ENCODE peak calls at places on chromosomes 12 and 14, in nine cellular contexts. W, R, A, U, P, Q, E, Z and B are unnamed samples.
A peak's percentile ranks its signal among the peaks of the same experiment; 100 is the strongest.

GRCh38 chr12:52172956-52173355 is 18.9 kb downstream of the KRT80 start:
- DNase-seq in A (no peak), P (no peak), Z (peak; percentile 17), E (no peak), Q (no peak), W (no peak), U (no peak), R (no peak), B (no peak)

GRCh38 chr12:10211975-10212622 is 578 bp upstream of the GABARAPL1 start:
- DNase-seq in U (peak; percentile 41), P (peak; percentile 98), E (peak; percentile 78), R (peak; percentile 98), A (peak; percentile 100), W (peak; percentile 100), Q (peak; percentile 96), Z (peak; percentile 94), B (peak; percentile 62)

GRCh38 chr14:100526632-100527031 is 60.6 kb downstream of the BEGAIN start:
- DNase-seq in Z (no peak), W (peak; percentile 18), E (peak; percentile 2), P (peak; percentile 23), R (no peak), Q (no peak), A (no peak), U (no peak), B (no peak)

GRCh38 chr12:123937707-123938600 is 34.7 kb downstream of the CCDC92 start:
- DNase-seq in Z (no peak), A (peak; percentile 57), E (peak; percentile 69), U (no peak), R (no peak), P (no peak), W (peak; percentile 17), Q (no peak), B (peak; percentile 14)

GRCh38 chr12:48000878-48001321 is 3.4 kb downstream of the COL2A1 start:
- DNase-seq in R (no peak), U (peak; percentile 10), A (peak; percentile 67), P (no peak), W (peak; percentile 47), Q (no peak), Z (no peak), E (no peak), B (no peak)

GRCh38 chr12:64739778-64740177 is 19.4 kb downstream of the GNS start:
- DNase-seq in P (no peak), R (no peak), E (no peak), Z (no peak), W (peak; percentile 27), A (no peak), U (no peak), Q (no peak), B (no peak)

GRCh38 chr12:113955109-113955970 is 10.8 kb downstream of the RBM19 start:
- DNase-seq in P (peak; percentile 30), A (peak; percentile 18), E (no peak), U (no peak), Q (no peak), R (peak; percentile 13), Z (peak; percentile 64), W (peak; percentile 7), B (no peak)

GRCh38 chr14:32201816-32202467 is at the start of gene RNU6-7:
- DNase-seq in W (peak; percentile 17), Q (peak; percentile 74), A (no peak), E (no peak), U (no peak), Z (peak; percentile 31), P (no peak), R (peak; percentile 22), B (no peak)

GRCh38 chr14:24279301-24280186 is 8.1 kb upstream of the RABGGTA start:
- DNase-seq in E (no peak), Q (no peak), P (no peak), A (no peak), Z (no peak), U (peak; percentile 54), R (peak; percentile 66), W (no peak), B (no peak)

GRCh38 chr14:92223027-92223426 is 99.9 kb upstream of the SLC24A4 start:
- DNase-seq in E (no peak), U (no peak), R (no peak), P (no peak), W (no peak), A (no peak), Z (no peak), Q (no peak), B (no peak)

GRCh38 chr12:108843187-108843586 is 14.2 kb downstream of the SSH1 start:
- DNase-seq in W (no peak), Z (no peak), U (no peak), Q (no peak), E (no peak), P (no peak), R (no peak), A (no peak), B (no peak)

GRCh38 chr12:107079172-107080011 is 14.0 kb downstream of the CRY1 start:
- DNase-seq in Z (no peak), R (no peak), U (no peak), A (peak; percentile 61), W (peak; percentile 61), Q (no peak), E (no peak), P (no peak), B (no peak)

GRCh38 chr14:104138098-104138890 is at the start of gene KIF26A:
- DNase-seq in A (peak; percentile 18), Z (peak; percentile 66), R (no peak), W (no peak), U (no peak), P (no peak), E (no peak), Q (peak; percentile 41), B (no peak)

GRCh38 chr12:103766028-103766427 is 75.0 kb downstream of the NT5DC3 start:
- DNase-seq in W (no peak), Z (no peak), A (no peak), U (no peak), E (no peak), R (no peak), P (no peak), Q (no peak), B (no peak)